ENCODE peak calls at places on chromosomes 11 and 22, in four cellular contexts. Q is fibroblast of lung, Z is adrenal gland, B is A549. V is an unnamed sample. For H3K4me1, the result is how much of the 10 kb centered on the place peaks cover.

GRCh38 chr11:39367526-39367925 is 2091.9 kb downstream of the LRRC4C start:
- DNase-seq in Q (no peak), Z (no peak), B (no peak), V (no peak)

GRCh38 chr22:42490244-42490832 is 29.3 kb downstream of the RRP7A start:
- DNase-seq in Z (no peak), B (no peak), Q (no peak), V (no peak)

GRCh38 chr22:47439643-47440265 is 677.3 kb downstream of the TBC1D22A start:
- DNase-seq in Z (no peak), B (no peak), Q (no peak), V (no peak)

GRCh38 chr11:93700830-93701229 is 39.3 kb downstream of the CEP295 start:
- DNase-seq in B (no peak), Q (peak), Z (no peak), V (no peak)

GRCh38 chr11:126138636-126139540 is 72.6 kb downstream of the RPUSD4 start:
- DNase-seq in Z (no peak), B (no peak), Q (no peak), V (no peak)

GRCh38 chr22:41862530-41863266 is 29.8 kb downstream of the SREBF2 start:
- DNase-seq in Q (peak), B (no peak), Z (no peak), V (no peak)

GRCh38 chr11:73528877-73529530 is 68.9 kb downstream of the FAM168A start:
- DNase-seq in Z (no peak), B (no peak), Q (no peak), V (no peak)

GRCh38 chr11:115430345-115430744 is 73.9 kb downstream of the CADM1 start:
- DNase-seq in Q (no peak), Z (no peak), B (no peak), V (no peak)

DNA sequence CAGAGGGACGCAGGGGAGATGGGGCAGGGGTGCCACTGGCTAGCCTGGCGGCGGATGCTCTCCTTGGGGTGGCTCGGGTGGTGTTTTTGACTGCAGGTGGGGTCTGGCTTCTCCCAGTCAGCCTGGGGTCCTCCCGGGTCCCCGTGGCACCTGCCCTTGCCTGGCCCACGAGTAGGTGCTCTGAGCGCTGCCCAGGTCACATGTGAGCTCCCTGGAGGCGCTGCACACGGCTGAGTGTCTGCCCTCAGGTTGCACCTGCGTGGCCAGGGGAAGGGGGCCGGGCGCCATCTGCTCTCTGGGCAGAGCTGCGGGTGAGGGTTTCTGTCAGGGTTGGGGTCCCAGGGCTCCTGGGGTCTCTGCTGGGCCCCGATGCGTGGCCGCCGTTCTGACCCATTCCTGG is 5.2 kb downstream of the TSPAN4 start:
- DNase-seq in B (no peak), Z (no peak), Q (no peak), V (no peak)
- TF ChIP-seq CTCF in B (no peak), Z (no peak), Q (no peak), V (no peak)

DNA sequence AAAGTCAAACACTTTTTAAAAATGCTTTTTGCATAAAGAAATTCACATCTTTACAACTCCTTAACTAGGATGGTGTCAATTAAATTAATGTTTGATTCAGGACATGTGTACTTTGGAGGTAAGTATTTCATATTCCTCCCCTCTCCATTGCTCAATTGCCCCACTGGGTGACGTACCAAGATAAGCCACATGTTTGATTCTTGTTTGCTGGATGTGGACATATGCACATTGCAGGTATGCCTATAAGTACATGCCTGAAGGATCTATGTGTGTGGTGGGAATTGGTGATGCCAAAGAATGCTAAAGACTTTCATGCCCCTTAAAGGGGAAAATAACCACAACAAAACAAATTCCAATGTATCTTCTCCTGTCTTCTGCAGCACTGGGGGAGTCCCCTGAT is 5.8 kb downstream of the CD44 start:
- DNase-seq in Q (peak), B (no peak), Z (no peak), V (no peak)
- H3K4me1 ChIP-seq in Q (under half), B (half or more), Z (under half), V (half or more)

DNA sequence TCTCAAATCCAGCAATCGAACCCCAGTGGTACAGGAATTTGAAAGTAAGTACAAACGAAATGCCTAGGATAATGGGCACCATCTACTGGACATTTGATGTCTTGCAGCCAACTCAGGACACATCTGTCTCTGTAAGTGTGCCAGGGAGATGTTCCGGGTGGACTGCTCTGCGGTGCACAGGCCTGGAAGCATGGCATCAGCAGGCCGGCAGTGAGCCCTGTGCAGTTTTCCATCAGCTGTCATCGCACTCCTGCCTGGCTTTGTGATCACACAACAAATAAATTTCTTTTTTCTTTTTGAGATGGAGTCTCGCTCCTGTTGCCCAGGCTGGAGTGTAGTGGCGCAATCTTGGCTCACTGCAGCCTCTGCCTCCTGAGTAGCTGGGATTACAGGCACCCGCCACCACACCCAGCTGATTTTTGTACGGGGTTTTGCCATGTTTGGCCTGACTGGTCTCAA is 71.0 kb downstream of the JAM3 start:
- DNase-seq in Z (peak), B (peak), Q (peak), V (peak)
- TF ChIP-seq CTCF in Z (peak), B (peak), Q (peak), V (peak)

DNA sequence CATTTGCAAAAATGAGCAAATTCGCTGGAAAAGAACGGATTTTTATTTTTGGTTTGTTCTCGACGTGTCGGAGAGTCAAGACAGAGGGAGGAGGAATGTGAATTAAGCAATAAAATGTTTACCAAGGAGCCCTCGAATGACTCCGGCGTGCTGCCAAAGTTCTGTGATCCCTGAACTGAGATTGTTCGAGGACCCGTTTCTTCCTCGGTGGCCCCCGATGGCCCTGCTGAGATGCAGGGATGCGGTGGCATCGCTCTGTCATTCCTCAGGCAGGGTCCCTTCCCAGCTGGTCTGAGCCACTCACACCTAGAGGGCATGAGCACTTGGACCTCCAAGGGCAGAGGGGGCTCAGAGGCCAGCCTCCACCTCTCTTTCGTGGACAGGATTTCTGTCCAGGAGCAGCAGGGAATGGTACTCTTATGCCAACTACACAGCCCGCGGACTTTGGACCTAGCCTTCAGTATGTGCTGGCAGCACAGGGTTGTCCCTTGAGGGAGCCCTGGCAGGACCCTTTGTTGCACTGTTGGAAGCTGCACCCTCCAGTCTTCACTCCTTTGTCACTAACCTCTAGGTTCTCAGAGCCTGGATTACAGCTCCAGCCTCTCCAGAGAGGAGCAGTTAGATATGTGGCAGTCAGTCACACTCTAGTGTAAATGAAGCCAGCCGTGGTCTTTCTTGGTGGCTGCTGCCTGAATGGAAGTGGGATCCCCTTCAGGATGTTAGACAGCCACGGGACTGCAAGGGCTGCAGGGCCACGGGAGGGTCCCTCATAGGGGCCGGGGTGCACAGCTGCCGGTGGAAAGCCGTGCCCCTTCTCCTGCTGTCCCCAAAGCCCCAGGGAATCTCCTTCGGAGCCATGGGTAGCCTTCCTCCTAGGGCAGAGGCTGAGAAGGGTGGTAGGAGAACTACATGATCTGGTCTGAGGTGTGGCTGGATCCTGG is 109.4 kb upstream of the ANO1 start:
- DNase-seq in Z (peak), B (no peak), Q (peak), V (no peak)
- H3K4me1 ChIP-seq in Z (under half), B (under half), Q (under half), V (under half)

DNA sequence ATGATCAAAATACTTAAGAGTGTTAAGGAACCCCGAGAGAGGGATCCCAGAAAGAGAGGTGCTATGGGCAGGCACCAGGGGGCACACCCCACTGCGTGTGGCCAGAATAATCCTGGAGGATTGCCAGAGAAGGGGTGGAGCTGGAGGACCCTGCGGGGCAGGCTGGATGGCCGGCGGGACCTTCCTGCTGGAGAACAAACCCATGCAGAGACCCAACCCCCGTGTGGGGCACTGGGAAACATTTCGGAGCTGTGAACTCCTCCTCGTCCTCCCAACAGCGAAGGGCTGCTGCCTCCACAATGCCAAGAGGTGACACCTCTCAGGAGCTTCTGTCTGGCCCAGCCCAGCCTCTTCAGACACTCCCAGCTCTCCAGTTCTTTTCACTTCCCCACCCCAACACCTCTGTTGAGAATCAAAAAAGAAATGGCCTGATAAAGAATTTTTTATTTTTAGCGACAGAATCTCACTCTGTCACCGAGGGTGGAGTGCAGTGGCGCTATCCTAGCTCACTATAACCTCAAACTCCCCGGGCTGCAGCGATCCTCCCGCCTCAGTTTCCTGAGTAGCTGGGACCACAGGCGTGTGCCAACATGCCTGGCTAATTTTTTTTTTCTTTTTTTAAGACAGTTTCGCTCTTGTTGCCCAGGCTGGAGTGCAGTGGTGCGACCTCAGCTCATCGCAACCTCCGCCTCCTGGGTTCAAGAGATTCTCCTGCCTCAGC is 25.6 kb downstream of the RHOD start:
- DNase-seq in Q (peak), B (no peak), Z (no peak), V (no peak)
- TF ChIP-seq CTCF in Q (no peak), B (no peak), Z (no peak), V (peak)

V was measured in Peyer's patch.